ENCODE peak calls at places on chromosome 10, in six cellular contexts. A, L, V, O, R and D are unnamed samples.

GRCh38 chr10:51077507-51077906 is 3.2 kb downstream of the PRKG1 start:
- DNase-seq in L (no peak), O (no peak), V (no peak), A (no peak), R (no peak), D (no peak)

GRCh38 chr10:22002531-22003110 is 909 bp downstream of the DNAJC1 start:
- DNase-seq in R (peak; percentile 63), L (no peak), V (no peak), A (no peak), O (no peak), D (peak; percentile 15)

GRCh38 chr10:87973635-87974034 is 110.2 kb downstream of the PTEN start:
- DNase-seq in O (no peak), V (no peak), A (no peak), R (no peak), L (no peak), D (no peak)

GRCh38 chr10:48470115-48470892 is 134.6 kb downstream of the ARHGAP22 start:
- DNase-seq in L (peak; percentile 33), V (no peak), R (no peak), A (no peak), O (no peak), D (no peak)

GRCh38 chr10:110413903-110414562 is 83.7 kb upstream of the DUSP5 start:
- DNase-seq in A (no peak), V (no peak), O (no peak), L (no peak), R (no peak), D (no peak)

GRCh38 chr10:55266797-55267196 is 465.8 kb upstream of the PCDH15 start:
- DNase-seq in A (no peak), O (no peak), R (no peak), L (no peak), V (no peak), D (no peak)

GRCh38 chr10:102752266-102752930 is 8.7 kb downstream of the WBP1L start:
- DNase-seq in V (no peak), O (peak; percentile 86), R (no peak), L (no peak), A (no peak), D (no peak)

GRCh38 chr10:4522296-4523000 is 303.6 kb upstream of the AKR1E2 start:
- DNase-seq in R (no peak), A (no peak), V (no peak), O (no peak), L (no peak), D (no peak)

GRCh38 chr10:60944159-60944909 is at the start of gene RHOBTB1:
- DNase-seq in V (no peak), O (no peak), L (no peak), R (peak; percentile 52), A (peak; percentile 43), D (peak; percentile 46)

GRCh38 chr10:22309180-22310000 is 6.8 kb upstream of the COMMD3 start:
- DNase-seq in O (no peak), R (no peak), A (no peak), V (no peak), L (no peak), D (no peak)

GRCh38 chr10:69088471-69088769 is 517 bp downstream of the SRGN start:
- DNase-seq in V (no peak), R (no peak), O (no peak), A (no peak), L (no peak), D (no peak)

GRCh38 chr10:109741712-109742111 is 181.6 kb downstream of the XPNPEP1 start:
- DNase-seq in A (no peak), O (no peak), L (no peak), V (no peak), R (no peak), D (no peak)

GRCh38 chr10:5563237-5563961 is 38.6 kb downstream of the CALML3 start:
- DNase-seq in V (no peak), L (no peak), O (no peak), R (no peak), A (no peak), D (no peak)

GRCh38 chr10:43395571-43396060 is 13.4 kb downstream of the HNRNPF start:
- DNase-seq in V (no peak), R (no peak), A (no peak), L (no peak), O (no peak), D (no peak)

GRCh38 chr10:48482207-48482606 is 122.7 kb downstream of the ARHGAP22 start:
- DNase-seq in V (no peak), L (no peak), A (no peak), R (no peak), O (no peak), D (no peak)

GRCh38 chr10:126314848-126315247 is 73.4 kb downstream of the ADAM12 start:
- DNase-seq in R (no peak), O (no peak), A (no peak), L (no peak), V (no peak), D (no peak)

GRCh38 chr10:45308707-45309106 is 6.7 kb downstream of the OR13A1 start:
- DNase-seq in L (no peak), R (peak; percentile 3), V (no peak), A (no peak), O (no peak), D (no peak)

GRCh38 chr10:130971123-130971435 is 340.4 kb downstream of the TCERG1L start:
- DNase-seq in O (no peak), R (no peak), A (no peak), V (no peak), L (no peak), D (no peak)

GRCh38 chr10:9878429-9878828 is 1139.2 kb upstream of the CELF2 start:
- DNase-seq in R (no peak), O (no peak), A (no peak), V (no peak), L (no peak), D (no peak)

GRCh38 chr10:1410469-1411395 is 326.6 kb downstream of the ADARB2 start:
- DNase-seq in V (no peak), R (no peak), A (no peak), O (no peak), L (no peak), D (no peak)

GRCh38 chr10:98516352-98516751 is 69.6 kb upstream of the HPS1 start:
- DNase-seq in R (no peak), V (no peak), L (no peak), O (no peak), A (no peak), D (no peak)

GRCh38 chr10:24467605-24468004 is 256.1 kb downstream of the ARHGAP21 start:
- DNase-seq in O (no peak), R (peak; percentile 12), A (no peak), L (no peak), V (no peak), D (no peak)

GRCh38 chr10:119177708-119178370 is 773 bp downstream of the PRDX3 start:
- DNase-seq in R (no peak), O (no peak), V (no peak), A (no peak), L (no peak), D (no peak)

GRCh38 chr10:129897851-129898463 is 66.1 kb downstream of the EBF3 start:
- DNase-seq in O (no peak), A (peak; percentile 3), L (no peak), V (no peak), R (no peak), D (no peak)

GRCh38 chr10:43964486-43964885 is 315.8 kb upstream of the ZNF32 start:
- DNase-seq in R (no peak), L (no peak), O (no peak), V (no peak), A (no peak), D (no peak)

GRCh38 chr10:34135515-34135914 is 679.6 kb downstream of the PARD3 start:
- DNase-seq in O (no peak), V (no peak), L (no peak), A (no peak), R (no peak), D (no peak)

GRCh38 chr10:74011016-74011415 is 13.1 kb downstream of the VCL start:
- DNase-seq in L (no peak), O (no peak), V (no peak), A (no peak), R (no peak), D (no peak)

GRCh38 chr10:114044251-114045070 is 795 bp downstream of the ADRB1 start:
- DNase-seq in R (no peak), V (no peak), O (no peak), A (no peak), L (no peak), D (no peak)

GRCh38 chr10:109962247-109962646 is 38.9 kb upstream of the XPNPEP1 start:
- DNase-seq in A (no peak), L (no peak), R (no peak), V (no peak), O (no peak), D (no peak)

GRCh38 chr10:15651175-15651574 is 68.5 kb downstream of the ITGA8 start:
- DNase-seq in A (no peak), L (no peak), R (no peak), V (no peak), O (no peak), D (no peak)

GRCh38 chr10:27108165-27108564 is 7.9 kb upstream of the ANKRD26 start:
- DNase-seq in R (no peak), O (no peak), V (no peak), A (no peak), L (no peak), D (no peak)

GRCh38 chr10:70778267-70778924 is 6.8 kb downstream of the TBATA start:
- DNase-seq in A (no peak), O (no peak), V (no peak), R (no peak), L (no peak), D (no peak)

GRCh38 chr10:49139000-49139865 is 5.4 kb upstream of the FAM170B start:
- DNase-seq in O (peak; percentile 62), R (no peak), V (no peak), A (no peak), L (no peak), D (no peak)